ENCODE peak calls at places on chromosomes 11 and 22, in five cellular contexts. K is H1, L is IMR-90, P is mesendoderm, C is mesenchymal stem cell. R is an unnamed sample.

GRCh38 chr11:95044010-95044409 is 5.2 kb upstream of the KDM4F start:
- DNase-seq in K (no peak), P (no peak), L (no peak), C (peak), R (no peak)

GRCh38 chr11:64810271-64810890 is at the start of gene MEN1:
- DNase-seq in K (peak), C (peak), P (peak), L (peak), R (peak)

GRCh38 chr11:16923987-16924386 is 90.2 kb downstream of the PLEKHA7 start:
- DNase-seq in K (no peak), C (no peak), P (peak), L (no peak), R (no peak)

GRCh38 chr11:36326524-36327419 is 30.7 kb downstream of the PRR5L start:
- DNase-seq in L (no peak), P (peak), C (no peak), K (no peak), R (no peak)

GRCh38 chr11:77217156-77217555 is 84.3 kb downstream of the GDPD4 start:
- DNase-seq in C (no peak), L (no peak), K (no peak), P (no peak), R (no peak)

GRCh38 chr11:120061036-120061760 is 76.7 kb downstream of the TRIM29 start:
- DNase-seq in C (no peak), K (no peak), P (no peak), L (no peak), R (no peak)

GRCh38 chr11:120545813-120546212 is 34.3 kb downstream of the GRIK4 start:
- DNase-seq in L (no peak), P (no peak), K (no peak), C (no peak), R (no peak)

GRCh38 chr22:46089426-46090041 is 60.8 kb upstream of the PPARA start:
- DNase-seq in C (no peak), K (no peak), L (no peak), P (no peak), R (no peak)

GRCh38 chr11:83070044-83070877 is 1.4 kb downstream of the RAB30 start:
- DNase-seq in C (peak), L (peak), P (peak), K (no peak), R (peak)

GRCh38 chr22:20106205-20106848 is 9.6 kb upstream of the RANBP1 start:
- DNase-seq in C (no peak), L (no peak), K (no peak), P (no peak), R (no peak)

GRCh38 chr22:29023172-29023796 is 38.3 kb downstream of the C22orf31 start:
- DNase-seq in K (no peak), C (no peak), L (no peak), P (no peak), R (no peak)

GRCh38 chr11:77079666-77080065 is 12.9 kb downstream of the CAPN5 start:
- DNase-seq in C (no peak), K (no peak), P (no peak), L (no peak), R (no peak)

GRCh38 chr11:113279591-113279990 is 34.8 kb upstream of the TTC12 start:
- DNase-seq in C (no peak), L (no peak), P (no peak), K (no peak), R (no peak)

GRCh38 chr11:92277871-92278270 is 53.3 kb downstream of the FAT3 start:
- DNase-seq in K (no peak), C (no peak), L (no peak), P (no peak), R (no peak)

GRCh38 chr11:66136752-66137123 is 66.7 kb downstream of the PACS1 start:
- DNase-seq in K (no peak), L (peak), C (peak), P (no peak), R (no peak)

GRCh38 chr11:88344869-88345268 is 7.3 kb upstream of the CTSC start:
- DNase-seq in K (no peak), L (no peak), P (no peak), C (no peak), R (no peak)

GRCh38 chr11:122069946-122070345 is 46.1 kb downstream of the BLID start:
- DNase-seq in P (peak), L (peak), C (peak), K (no peak), R (peak)

GRCh38 chr11:44095506-44096359 is at the start of gene EXT2:
- DNase-seq in L (peak), K (no peak), P (peak), C (peak), R (peak)

GRCh38 chr11:44627911-44628729 is 62.7 kb downstream of the CD82 start:
- DNase-seq in P (no peak), C (peak), L (peak), K (no peak), R (no peak)

GRCh38 chr11:62497132-62497915 is 49.3 kb downstream of the AHNAK start:
- DNase-seq in K (no peak), L (peak), P (peak), C (peak), R (no peak)

GRCh38 chr11:64790205-64791095 is 12.1 kb upstream of the SF1 start:
- DNase-seq in P (no peak), K (no peak), L (no peak), C (no peak), R (no peak)

GRCh38 chr22:45877651-45878050 is 99.3 kb downstream of the WNT7B start:
- DNase-seq in K (no peak), C (no peak), P (no peak), L (no peak), R (no peak)

GRCh38 chr22:36160499-36160942 is at the start of gene APOL3:
- DNase-seq in P (no peak), L (peak), K (no peak), C (peak), R (no peak)

GRCh38 chr11:15342163-15342562 is 227.4 kb downstream of the INSC start:
- DNase-seq in L (no peak), P (peak), C (no peak), K (no peak), R (no peak)

GRCh38 chr11:48170840-48171233 is 45.8 kb upstream of the OR4B1 start:
- DNase-seq in P (no peak), K (no peak), L (peak), C (peak), R (no peak)

GRCh38 chr11:65833297-65834030 is at the start of gene SNX32:
- DNase-seq in P (peak), K (no peak), L (peak), C (peak), R (peak)

GRCh38 chr11:100004541-100004940 is 682.5 kb upstream of the ARHGAP42 start:
- DNase-seq in P (no peak), K (no peak), C (peak), L (no peak), R (no peak)

GRCh38 chr11:15754221-15754620 is 602.1 kb downstream of the SOX6 start:
- DNase-seq in C (peak), P (no peak), L (no peak), K (no peak), R (no peak)

GRCh38 chr11:30254307-30255298 is 23.8 kb downstream of the FSHB start:
- DNase-seq in K (no peak), P (peak), C (no peak), L (no peak), R (no peak)

GRCh38 chr11:132844956-132845355 is 687.3 kb downstream of the OPCML start:
- DNase-seq in K (no peak), P (peak), L (peak), C (peak), R (no peak)

GRCh38 chr11:78196661-78197091 is 8.0 kb downstream of the USP35 start:
- DNase-seq in C (no peak), K (no peak), L (no peak), P (no peak), R (no peak)

GRCh38 chr22:37681001-37681424 is 5.1 kb upstream of the NOL12 start:
- DNase-seq in C (peak), K (no peak), P (no peak), L (peak), R (no peak)

GRCh38 chr11:69797156-69797555 is 22.0 kb upstream of the FGF4 start:
- DNase-seq in K (no peak), C (no peak), L (no peak), P (no peak), R (no peak)
- H3K9ac ChIP-seq in K (no peak), C (no peak), L (no peak), P (no peak), R (peak)

DNA sequence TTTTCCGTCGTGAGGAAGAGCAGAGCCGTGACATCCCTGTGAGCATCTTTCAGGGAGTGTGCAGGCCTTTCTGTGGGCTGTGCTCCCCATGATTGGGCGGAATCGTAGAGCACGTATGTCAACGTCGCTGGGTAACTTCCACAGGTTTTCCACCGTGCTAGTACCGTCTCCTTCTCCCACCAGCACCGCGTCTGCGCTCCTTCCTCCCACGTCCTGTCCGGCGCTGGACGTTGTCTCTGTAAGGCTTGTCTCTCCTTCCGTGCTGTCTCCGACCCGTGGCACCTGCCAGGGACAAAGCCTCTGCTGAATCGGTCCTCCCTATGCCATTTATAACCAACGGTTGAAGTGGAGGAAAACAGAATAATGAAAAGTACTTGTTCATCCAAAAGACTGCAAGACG is 386.7 kb downstream of the BRD1 start:
- DNase-seq in P (no peak), C (no peak), K (no peak), L (no peak), R (no peak)
- H2BK15ac ChIP-seq in P (no peak), C (no peak), K (no peak), L (no peak), R (no peak)

GRCh38 chr11:636511-637332 is at the start of gene DRD4:
- DNase-seq in P (no peak), L (peak), C (peak), K (no peak), R (peak)
- H3K9ac ChIP-seq in P (no peak), L (no peak), C (no peak), K (peak), R (peak)

DNA sequence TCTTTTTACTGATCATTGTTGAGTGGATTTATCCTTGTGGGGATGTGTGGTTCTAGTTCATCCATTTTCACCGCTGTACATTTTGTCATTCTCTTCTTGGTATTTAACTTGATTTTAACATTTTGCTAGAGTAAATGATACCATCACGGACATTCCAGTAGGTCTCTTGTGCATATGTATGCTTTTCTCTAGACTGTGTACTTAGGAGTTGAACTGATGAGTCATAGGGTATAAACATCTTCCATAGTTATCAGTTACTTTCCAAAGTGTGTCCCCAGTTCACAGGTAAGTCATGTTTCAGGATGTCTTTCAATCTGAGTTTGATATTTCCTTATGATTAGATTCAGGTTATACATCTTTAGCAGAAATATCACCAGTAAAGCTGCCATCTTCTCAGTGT is 46.5 kb upstream of the PITPNB start:
- DNase-seq in L (peak), P (no peak), C (no peak), K (no peak), R (no peak)
- H2BK15ac ChIP-seq in L (no peak), P (no peak), C (no peak), K (no peak), R (no peak)

GRCh38 chr11:33867996-33868645 is 23.8 kb downstream of the LMO2 start:
- DNase-seq in L (no peak), K (no peak), P (no peak), C (no peak), R (no peak)

GRCh38 chr11:33867566-33867965 is 24.3 kb downstream of the LMO2 start:
- DNase-seq in L (no peak), P (no peak), K (no peak), C (no peak), R (no peak)

GRCh38 chr11:33869511-33870422 is 22.1 kb downstream of the LMO2 start:
- DNase-seq in P (peak), C (peak), K (no peak), L (peak), R (no peak)

GRCh38 chr11:33864479-33864878 is 27.4 kb downstream of the LMO2 start:
- DNase-seq in L (no peak), C (no peak), P (no peak), K (no peak), R (no peak)

GRCh38 chr11:33868646-33869461 is 23.0 kb downstream of the LMO2 start:
- DNase-seq in C (no peak), K (no peak), L (no peak), P (no peak), R (no peak)
- H3K9ac ChIP-seq in C (no peak), K (no peak), L (no peak), P (no peak), R (no peak)